ENCODE peak calls at places on chromosomes 5 and 9, in seven cellular contexts. X, H, K, S, P, T and Z are unnamed samples.

GRCh38 chr5:114176356-114176755 is 185.5 kb upstream of the KCNN2 start:
- DNase-seq in K (peak), P (no peak), T (no peak), X (no peak), S (no peak), H (peak), Z (peak)

GRCh38 chr5:132183723-132184122 is 43.9 kb downstream of the P4HA2 start:
- DNase-seq in P (no peak), T (no peak), H (no peak), X (no peak), S (no peak), K (peak), Z (no peak)

GRCh38 chr5:35442916-35443639 is 174.6 kb upstream of the SPEF2 start:
- DNase-seq in P (no peak), X (no peak), K (peak), T (no peak), S (no peak), H (no peak), Z (no peak)

GRCh38 chr5:103013933-103014552 is 105.9 kb downstream of the GIN1 start:
- DNase-seq in P (no peak), X (no peak), H (no peak), K (peak), T (no peak), S (no peak), Z (no peak)

GRCh38 chr9:127905788-127906191 is 6.4 kb upstream of the ST6GALNAC6 start:
- DNase-seq in K (no peak), X (peak), S (peak), P (no peak), H (no peak), T (peak), Z (no peak)

GRCh38 chr9:95197692-95198271 is 119.7 kb downstream of the FANCC start:
- DNase-seq in T (no peak), X (no peak), H (peak), K (peak), P (peak), S (no peak), Z (peak)

GRCh38 chr5:131258733-131259132 is 5.1 kb upstream of the CDC42SE2 start:
- DNase-seq in X (no peak), P (no peak), S (no peak), K (no peak), H (peak), T (no peak), Z (no peak)

GRCh38 chr9:125430161-125430485 is 168.5 kb downstream of the GAPVD1 start:
- DNase-seq in T (no peak), S (no peak), K (no peak), P (no peak), X (no peak), H (no peak), Z (no peak)

GRCh38 chr5:129804705-129805104 is 56.8 kb downstream of the MINAR2 start:
- DNase-seq in K (no peak), T (no peak), S (no peak), H (no peak), P (no peak), X (no peak), Z (no peak)

GRCh38 chr9:70921126-70921525 is 200.3 kb downstream of the TRPM3 start:
- DNase-seq in X (no peak), H (peak), S (no peak), P (no peak), K (peak), T (no peak), Z (no peak)

GRCh38 chr5:53890490-53890889 is 330.1 kb downstream of the NDUFS4 start:
- DNase-seq in H (no peak), X (no peak), P (no peak), T (no peak), K (no peak), S (no peak), Z (no peak)

GRCh38 chr9:116154334-116154975 is 864 bp downstream of the PAPPA start:
- DNase-seq in H (no peak), T (no peak), P (no peak), X (no peak), S (no peak), K (no peak), Z (no peak)

GRCh38 chr5:93330506-93330905 is 250.5 kb downstream of the NR2F1-AS1 start:
- DNase-seq in K (no peak), H (peak), X (no peak), S (no peak), P (no peak), T (no peak), Z (no peak)